ENCODE peak calls at places on chromosomes 5 and 9, in five cellular contexts. B, L, Y, Q and K are unnamed samples.

GRCh38 chr9:110582156-110582555 is 2.6 kb upstream of the SVEP1 start:
- DNase-seq in B (no peak), L (no peak), Y (no peak), Q (no peak), K (no peak)

GRCh38 chr5:159405611-159406031 is 75.3 kb upstream of the IL12B start:
- DNase-seq in B (no peak), L (no peak), Y (no peak), Q (no peak), K (no peak)

GRCh38 chr5:62608529-62609511 is 30.2 kb downstream of the LRRC70 start:
- DNase-seq in B (peak; percentile 20), L (no peak), Y (no peak), Q (no peak), K (no peak)

GRCh38 chr9:91425270-91425669 is 1.6 kb upstream of the NFIL3 start:
- DNase-seq in B (no peak), L (no peak), Y (no peak), Q (peak; percentile 25), K (no peak)

GRCh38 chr9:115042781-115043509 is 75.0 kb downstream of the TNC start:
- DNase-seq in B (no peak), L (no peak), Y (no peak), Q (peak; percentile 56), K (no peak)

GRCh38 chr9:129432255-129432654 is 188.6 kb downstream of the C9orf50 start:
- DNase-seq in B (no peak), L (no peak), Y (no peak), Q (no peak), K (no peak)

GRCh38 chr9:137757613-137758029 is 120.0 kb upstream of the CACNA1B start:
- DNase-seq in B (no peak), L (no peak), Y (peak; percentile 12), Q (peak; percentile 51), K (peak; percentile 2)

GRCh38 chr5:143976055-143976454 is 164.1 kb downstream of the HMHB1 start:
- DNase-seq in B (no peak), L (no peak), Y (no peak), Q (no peak), K (no peak)

GRCh38 chr5:162221884-162222283 is 154.3 kb downstream of the GABRG2 start:
- DNase-seq in B (no peak), L (no peak), Y (no peak), Q (no peak), K (no peak)

GRCh38 chr5:14364576-14365472 is 216.8 kb upstream of the OTULINL start:
- DNase-seq in B (no peak), L (no peak), Y (no peak), Q (peak; percentile 12), K (peak; percentile 29)

GRCh38 chr5:123035320-123035949 is 1.1 kb downstream of the PPIC start:
- DNase-seq in B (peak; percentile 40), L (no peak), Y (peak; percentile 58), Q (peak; percentile 5), K (peak; percentile 68)

GRCh38 chr5:4873656-4874055 is 266.5 kb upstream of the ADAMTS16 start:
- DNase-seq in B (no peak), L (no peak), Y (no peak), Q (no peak), K (no peak)

GRCh38 chr5:67003373-67003905 is 193.2 kb downstream of the CD180 start:
- DNase-seq in B (no peak), L (no peak), Y (no peak), Q (no peak), K (no peak)

GRCh38 chr5:45279109-45279508 is 417.1 kb downstream of the HCN1 start:
- DNase-seq in B (no peak), L (no peak), Y (no peak), Q (no peak), K (no peak)